ENCODE peak calls at places on chromosomes 13 and 19, in five cellular contexts. D, S, P, V and N are unnamed samples.

GRCh38 chr13:110211735-110212134 is 95.2 kb downstream of the COL4A1 start:
- DNase-seq in D (no peak), S (no peak), P (no peak), V (no peak), N (no peak)

GRCh38 chr13:114283581-114283980 is 2.2 kb downstream of the UPF3A start:
- DNase-seq in D (no peak), S (no peak), P (no peak), V (no peak), N (no peak)

GRCh38 chr13:64758520-64758919 is 2471.6 kb downstream of the PCDH9 start:
- DNase-seq in D (no peak), S (no peak), P (no peak), V (no peak), N (no peak)

GRCh38 chr13:73061478-73062275 is 2.9 kb downstream of the KLF5 start:
- DNase-seq in D (no peak), S (no peak), P (no peak), V (no peak), N (no peak)

GRCh38 chr13:40187324-40187795 is 479.1 kb downstream of the FOXO1 start:
- DNase-seq in D (no peak), S (peak; percentile 20), P (no peak), V (no peak), N (no peak)

GRCh38 chr19:17703823-17704463 is 15.3 kb upstream of the MAP1S start:
- DNase-seq in D (peak; percentile 61), S (peak; percentile 61), P (no peak), V (no peak), N (peak; percentile 52)

GRCh38 chr19:17306285-17306714 is 628 bp downstream of the MRPL34 start:
- DNase-seq in D (no peak), S (no peak), P (no peak), V (no peak), N (no peak)

GRCh38 chr19:48381178-48381950 is 10.0 kb downstream of the KDELR1 start:
- DNase-seq in D (no peak), S (no peak), P (no peak), V (no peak), N (no peak)

GRCh38 chr19:13726323-13726722 is 38.0 kb upstream of the MRI1 start:
- DNase-seq in D (no peak), S (no peak), P (no peak), V (no peak), N (no peak)

GRCh38 chr19:12828494-12828893 is 5.9 kb downstream of the RTBDN start:
- DNase-seq in D (no peak), S (peak; percentile 70), P (no peak), V (no peak), N (peak; percentile 76)

GRCh38 chr13:19818223-19818842 is 35.6 kb upstream of the PSPC1 start:
- DNase-seq in D (peak; percentile 38), S (peak; percentile 16), P (peak; percentile 52), V (no peak), N (peak; percentile 10)

GRCh38 chr19:51139299-51140018 is 2.6 kb upstream of the SIGLEC7 start:
- DNase-seq in D (no peak), S (no peak), P (no peak), V (no peak), N (no peak)

GRCh38 chr19:13825489-13826475 is 30.5 kb downstream of the ZSWIM4 start:
- DNase-seq in D (no peak), S (peak; percentile 83), P (no peak), V (no peak), N (peak; percentile 52)

GRCh38 chr13:100707818-100708740 is 33.5 kb upstream of the TMTC4 start:
- DNase-seq in D (peak; percentile 26), S (no peak), P (no peak), V (peak; percentile 37), N (no peak)

GRCh38 chr13:112683581-112683980 is 6.3 kb upstream of the ATP11A start:
- DNase-seq in D (no peak), S (no peak), P (no peak), V (no peak), N (no peak)